ENCODE peak calls at places on chromosomes 3 and 15, in eight cellular contexts. One of them, this sample, is unnamed.

GRCh38 chr3:21421096-21421495 is 329.9 kb downstream of the ZNF385D start:
- DNase-seq in Right ventricle myocardium superior: no peak
- DNase-seq in NCI-H1092 treated with DMSO at 0.1 percent for 48 hours: no peak
- DNase-seq in activated T-helper 1 cell treated with anti-CD3 and anti-CD28 coated beads, Interleukin-12 subunit alpha, Interleukin-12 subunit beta, Interleukin-2, Interleukin-4 antibody, amounts not matched to agents 30 ng/mL and 10 ng/mL and 1 ng/mL, durations not matched to agents 14 hours and 24 hours and 36 hours: no peak
- DNase-seq in hippocampal formation: no peak
- DNase-seq in T follicular helper cell: no peak
- DNase-seq in left ventricle myocardium inferior: no peak
- DNase-seq in EL: no peak
- DNase-seq in this sample: no peak

GRCh38 chr3:133937756-133938601 is 42.3 kb upstream of the RAB6B start:
- DNase-seq in Right ventricle myocardium superior: peak; percentile 14
- DNase-seq in NCI-H1092 treated with DMSO at 0.1 percent for 48 hours: no peak
- DNase-seq in activated T-helper 1 cell treated with anti-CD3 and anti-CD28 coated beads, Interleukin-12 subunit alpha, Interleukin-12 subunit beta, Interleukin-2, Interleukin-4 antibody, amounts not matched to agents 30 ng/mL and 10 ng/mL and 1 ng/mL, durations not matched to agents 14 hours and 24 hours and 36 hours: no peak
- DNase-seq in hippocampal formation: peak; percentile 55
- DNase-seq in T follicular helper cell: no peak
- DNase-seq in left ventricle myocardium inferior: no peak
- DNase-seq in EL: no peak
- DNase-seq in this sample: no peak

GRCh38 chr3:55690746-55691540 is 203.8 kb upstream of the WNT5A start:
- DNase-seq in Right ventricle myocardium superior: no peak
- DNase-seq in NCI-H1092 treated with DMSO at 0.1 percent for 48 hours: no peak
- DNase-seq in activated T-helper 1 cell treated with anti-CD3 and anti-CD28 coated beads, Interleukin-12 subunit alpha, Interleukin-12 subunit beta, Interleukin-2, Interleukin-4 antibody, amounts not matched to agents 30 ng/mL and 10 ng/mL and 1 ng/mL, durations not matched to agents 14 hours and 24 hours and 36 hours: no peak
- DNase-seq in hippocampal formation: no peak
- DNase-seq in T follicular helper cell: no peak
- DNase-seq in left ventricle myocardium inferior: no peak
- DNase-seq in EL: no peak
- DNase-seq in this sample: no peak

GRCh38 chr3:98657429-98657828 is 64.0 kb upstream of the CPOX start:
- DNase-seq in Right ventricle myocardium superior: peak; percentile 46
- DNase-seq in NCI-H1092 treated with DMSO at 0.1 percent for 48 hours: peak; percentile 6
- DNase-seq in activated T-helper 1 cell treated with anti-CD3 and anti-CD28 coated beads, Interleukin-12 subunit alpha, Interleukin-12 subunit beta, Interleukin-2, Interleukin-4 antibody, amounts not matched to agents 30 ng/mL and 10 ng/mL and 1 ng/mL, durations not matched to agents 14 hours and 24 hours and 36 hours: peak; percentile 26
- DNase-seq in hippocampal formation: no peak
- DNase-seq in T follicular helper cell: peak; percentile 6
- DNase-seq in left ventricle myocardium inferior: peak; percentile 32
- DNase-seq in EL: peak; percentile 30
- DNase-seq in this sample: no peak

GRCh38 chr3:104943931-104944330 is 422.8 kb upstream of the ALCAM start:
- DNase-seq in Right ventricle myocardium superior: no peak
- DNase-seq in NCI-H1092 treated with DMSO at 0.1 percent for 48 hours: no peak
- DNase-seq in activated T-helper 1 cell treated with anti-CD3 and anti-CD28 coated beads, Interleukin-12 subunit alpha, Interleukin-12 subunit beta, Interleukin-2, Interleukin-4 antibody, amounts not matched to agents 30 ng/mL and 10 ng/mL and 1 ng/mL, durations not matched to agents 14 hours and 24 hours and 36 hours: no peak
- DNase-seq in hippocampal formation: no peak
- DNase-seq in T follicular helper cell: no peak
- DNase-seq in left ventricle myocardium inferior: no peak
- DNase-seq in EL: no peak
- DNase-seq in this sample: no peak

GRCh38 chr3:194163697-194164096 is 27.7 kb downstream of the HES1 start:
- DNase-seq in Right ventricle myocardium superior: no peak
- DNase-seq in NCI-H1092 treated with DMSO at 0.1 percent for 48 hours: no peak
- DNase-seq in activated T-helper 1 cell treated with anti-CD3 and anti-CD28 coated beads, Interleukin-12 subunit alpha, Interleukin-12 subunit beta, Interleukin-2, Interleukin-4 antibody, amounts not matched to agents 30 ng/mL and 10 ng/mL and 1 ng/mL, durations not matched to agents 14 hours and 24 hours and 36 hours: no peak
- DNase-seq in hippocampal formation: no peak
- DNase-seq in T follicular helper cell: no peak
- DNase-seq in left ventricle myocardium inferior: no peak
- DNase-seq in EL: no peak
- DNase-seq in this sample: no peak

GRCh38 chr3:150302246-150302645 is 105.9 kb upstream of the TSC22D2 start:
- DNase-seq in Right ventricle myocardium superior: no peak
- DNase-seq in NCI-H1092 treated with DMSO at 0.1 percent for 48 hours: no peak
- DNase-seq in activated T-helper 1 cell treated with anti-CD3 and anti-CD28 coated beads, Interleukin-12 subunit alpha, Interleukin-12 subunit beta, Interleukin-2, Interleukin-4 antibody, amounts not matched to agents 30 ng/mL and 10 ng/mL and 1 ng/mL, durations not matched to agents 14 hours and 24 hours and 36 hours: no peak
- DNase-seq in hippocampal formation: no peak
- DNase-seq in T follicular helper cell: no peak
- DNase-seq in left ventricle myocardium inferior: no peak
- DNase-seq in EL: no peak
- DNase-seq in this sample: no peak

GRCh38 chr15:58313304-58313703 is 118.5 kb upstream of the LIPC start:
- DNase-seq in Right ventricle myocardium superior: no peak
- DNase-seq in NCI-H1092 treated with DMSO at 0.1 percent for 48 hours: no peak
- DNase-seq in activated T-helper 1 cell treated with anti-CD3 and anti-CD28 coated beads, Interleukin-12 subunit alpha, Interleukin-12 subunit beta, Interleukin-2, Interleukin-4 antibody, amounts not matched to agents 30 ng/mL and 10 ng/mL and 1 ng/mL, durations not matched to agents 14 hours and 24 hours and 36 hours: no peak
- DNase-seq in hippocampal formation: no peak
- DNase-seq in T follicular helper cell: no peak
- DNase-seq in left ventricle myocardium inferior: no peak
- DNase-seq in EL: no peak
- DNase-seq in this sample: no peak

GRCh38 chr15:74422723-74423442 is 10.9 kb downstream of the SEMA7A start:
- DNase-seq in Right ventricle myocardium superior: peak; percentile 24
- DNase-seq in NCI-H1092 treated with DMSO at 0.1 percent for 48 hours: no peak
- DNase-seq in activated T-helper 1 cell treated with anti-CD3 and anti-CD28 coated beads, Interleukin-12 subunit alpha, Interleukin-12 subunit beta, Interleukin-2, Interleukin-4 antibody, amounts not matched to agents 30 ng/mL and 10 ng/mL and 1 ng/mL, durations not matched to agents 14 hours and 24 hours and 36 hours: no peak
- DNase-seq in hippocampal formation: peak; percentile 39
- DNase-seq in T follicular helper cell: no peak
- DNase-seq in left ventricle myocardium inferior: no peak
- DNase-seq in EL: peak; percentile 95
- DNase-seq in this sample: no peak

GRCh38 chr15:73941871-73942635 is 15.8 kb downstream of the LOXL1 start:
- DNase-seq in Right ventricle myocardium superior: peak; percentile 36
- DNase-seq in NCI-H1092 treated with DMSO at 0.1 percent for 48 hours: no peak
- DNase-seq in activated T-helper 1 cell treated with anti-CD3 and anti-CD28 coated beads, Interleukin-12 subunit alpha, Interleukin-12 subunit beta, Interleukin-2, Interleukin-4 antibody, amounts not matched to agents 30 ng/mL and 10 ng/mL and 1 ng/mL, durations not matched to agents 14 hours and 24 hours and 36 hours: no peak
- DNase-seq in hippocampal formation: no peak
- DNase-seq in T follicular helper cell: no peak
- DNase-seq in left ventricle myocardium inferior: no peak
- DNase-seq in EL: peak; percentile 39
- DNase-seq in this sample: peak; percentile 54

GRCh38 chr15:71496336-71496955 is 313.9 kb upstream of the NR2E3 start:
- DNase-seq in Right ventricle myocardium superior: no peak
- DNase-seq in NCI-H1092 treated with DMSO at 0.1 percent for 48 hours: no peak
- DNase-seq in activated T-helper 1 cell treated with anti-CD3 and anti-CD28 coated beads, Interleukin-12 subunit alpha, Interleukin-12 subunit beta, Interleukin-2, Interleukin-4 antibody, amounts not matched to agents 30 ng/mL and 10 ng/mL and 1 ng/mL, durations not matched to agents 14 hours and 24 hours and 36 hours: no peak
- DNase-seq in hippocampal formation: no peak
- DNase-seq in T follicular helper cell: no peak
- DNase-seq in left ventricle myocardium inferior: no peak
- DNase-seq in EL: peak; percentile 30
- DNase-seq in this sample: no peak

GRCh38 chr3:133805384-133805701 is 272 bp upstream of the SRPRB start:
- DNase-seq in Right ventricle myocardium superior: no peak
- DNase-seq in NCI-H1092 treated with DMSO at 0.1 percent for 48 hours: no peak
- DNase-seq in activated T-helper 1 cell treated with anti-CD3 and anti-CD28 coated beads, Interleukin-12 subunit alpha, Interleukin-12 subunit beta, Interleukin-2, Interleukin-4 antibody, amounts not matched to agents 30 ng/mL and 10 ng/mL and 1 ng/mL, durations not matched to agents 14 hours and 24 hours and 36 hours: no peak
- DNase-seq in hippocampal formation: no peak
- DNase-seq in T follicular helper cell: no peak
- DNase-seq in left ventricle myocardium inferior: no peak
- DNase-seq in EL: no peak
- DNase-seq in this sample: no peak

GRCh38 chr15:76840830-76841460 is 64.2 kb downstream of the SCAPER start:
- DNase-seq in Right ventricle myocardium superior: no peak
- DNase-seq in NCI-H1092 treated with DMSO at 0.1 percent for 48 hours: peak; percentile 36
- DNase-seq in activated T-helper 1 cell treated with anti-CD3 and anti-CD28 coated beads, Interleukin-12 subunit alpha, Interleukin-12 subunit beta, Interleukin-2, Interleukin-4 antibody, amounts not matched to agents 30 ng/mL and 10 ng/mL and 1 ng/mL, durations not matched to agents 14 hours and 24 hours and 36 hours: no peak
- DNase-seq in hippocampal formation: peak; percentile 25
- DNase-seq in T follicular helper cell: no peak
- DNase-seq in left ventricle myocardium inferior: no peak
- DNase-seq in EL: peak; percentile 30
- DNase-seq in this sample: no peak

GRCh38 chr3:147361671-147362420 is 44.5 kb downstream of the ZIC4 start:
- DNase-seq in Right ventricle myocardium superior: no peak
- DNase-seq in NCI-H1092 treated with DMSO at 0.1 percent for 48 hours: no peak
- DNase-seq in activated T-helper 1 cell treated with anti-CD3 and anti-CD28 coated beads, Interleukin-12 subunit alpha, Interleukin-12 subunit beta, Interleukin-2, Interleukin-4 antibody, amounts not matched to agents 30 ng/mL and 10 ng/mL and 1 ng/mL, durations not matched to agents 14 hours and 24 hours and 36 hours: no peak
- DNase-seq in hippocampal formation: no peak
- DNase-seq in T follicular helper cell: no peak
- DNase-seq in left ventricle myocardium inferior: no peak
- DNase-seq in EL: peak; percentile 56
- DNase-seq in this sample: peak; percentile 9

GRCh38 chr3:152591448-152592003 is 243.4 kb upstream of the P2RY1 start:
- DNase-seq in Right ventricle myocardium superior: no peak
- DNase-seq in NCI-H1092 treated with DMSO at 0.1 percent for 48 hours: no peak
- DNase-seq in activated T-helper 1 cell treated with anti-CD3 and anti-CD28 coated beads, Interleukin-12 subunit alpha, Interleukin-12 subunit beta, Interleukin-2, Interleukin-4 antibody, amounts not matched to agents 30 ng/mL and 10 ng/mL and 1 ng/mL, durations not matched to agents 14 hours and 24 hours and 36 hours: no peak
- DNase-seq in hippocampal formation: no peak
- DNase-seq in T follicular helper cell: no peak
- DNase-seq in left ventricle myocardium inferior: no peak
- DNase-seq in EL: no peak
- DNase-seq in this sample: no peak

GRCh38 chr3:10945683-10946287 is 46.8 kb upstream of the SLC6A1 start:
- DNase-seq in Right ventricle myocardium superior: peak; percentile 77
- DNase-seq in NCI-H1092 treated with DMSO at 0.1 percent for 48 hours: peak; percentile 12
- DNase-seq in activated T-helper 1 cell treated with anti-CD3 and anti-CD28 coated beads, Interleukin-12 subunit alpha, Interleukin-12 subunit beta, Interleukin-2, Interleukin-4 antibody, amounts not matched to agents 30 ng/mL and 10 ng/mL and 1 ng/mL, durations not matched to agents 14 hours and 24 hours and 36 hours: peak; percentile 17
- DNase-seq in hippocampal formation: no peak
- DNase-seq in T follicular helper cell: peak; percentile 21
- DNase-seq in left ventricle myocardium inferior: peak; percentile 49
- DNase-seq in EL: peak; percentile 51
- DNase-seq in this sample: peak; percentile 24

GRCh38 chr15:33126559-33127290 is 67.8 kb downstream of the FMN1 start:
- DNase-seq in Right ventricle myocardium superior: peak; percentile 79
- DNase-seq in NCI-H1092 treated with DMSO at 0.1 percent for 48 hours: peak; percentile 79
- DNase-seq in activated T-helper 1 cell treated with anti-CD3 and anti-CD28 coated beads, Interleukin-12 subunit alpha, Interleukin-12 subunit beta, Interleukin-2, Interleukin-4 antibody, amounts not matched to agents 30 ng/mL and 10 ng/mL and 1 ng/mL, durations not matched to agents 14 hours and 24 hours and 36 hours: peak; percentile 6
- DNase-seq in hippocampal formation: peak; percentile 23
- DNase-seq in T follicular helper cell: peak; percentile 29
- DNase-seq in left ventricle myocardium inferior: peak; percentile 71
- DNase-seq in EL: peak; percentile 96
- DNase-seq in this sample: no peak

GRCh38 chr15:52308446-52309153 is 13.0 kb upstream of the MYO5C start:
- DNase-seq in Right ventricle myocardium superior: no peak
- DNase-seq in NCI-H1092 treated with DMSO at 0.1 percent for 48 hours: no peak
- DNase-seq in activated T-helper 1 cell treated with anti-CD3 and anti-CD28 coated beads, Interleukin-12 subunit alpha, Interleukin-12 subunit beta, Interleukin-2, Interleukin-4 antibody, amounts not matched to agents 30 ng/mL and 10 ng/mL and 1 ng/mL, durations not matched to agents 14 hours and 24 hours and 36 hours: no peak
- DNase-seq in hippocampal formation: no peak
- DNase-seq in T follicular helper cell: no peak
- DNase-seq in left ventricle myocardium inferior: no peak
- DNase-seq in EL: no peak
- DNase-seq in this sample: no peak

GRCh38 chr3:13705702-13706280 is 156.9 kb downstream of the FBLN2 start:
- DNase-seq in Right ventricle myocardium superior: no peak
- DNase-seq in NCI-H1092 treated with DMSO at 0.1 percent for 48 hours: no peak
- DNase-seq in activated T-helper 1 cell treated with anti-CD3 and anti-CD28 coated beads, Interleukin-12 subunit alpha, Interleukin-12 subunit beta, Interleukin-2, Interleukin-4 antibody, amounts not matched to agents 30 ng/mL and 10 ng/mL and 1 ng/mL, durations not matched to agents 14 hours and 24 hours and 36 hours: no peak
- DNase-seq in hippocampal formation: no peak
- DNase-seq in T follicular helper cell: no peak
- DNase-seq in left ventricle myocardium inferior: peak; percentile 3
- DNase-seq in EL: no peak
- DNase-seq in this sample: no peak

This sample was measured in NK-92 treated with Interleukin-12 subunit alpha and Interleukin-12 subunit beta, amount 100 ng/mL, for 24 hours.